ENCODE peak calls at places on chromosomes 13 and 19, in eight cellular contexts. S, B, E, O, N, D, X and H are unnamed samples.

GRCh38 chr13:114134111-114134943 is 1.9 kb upstream of the RASA3 start:
- DNase-seq in S (no peak), N (peak; percentile 70), E (no peak), O (no peak), B (peak; percentile 30), X (no peak), D (no peak), H (peak; percentile 45)

GRCh38 chr13:84431646-84432045 is 549.4 kb upstream of the SLITRK1 start:
- DNase-seq in N (no peak), D (no peak), S (no peak), E (no peak), B (no peak), O (no peak), X (peak; percentile 50), H (no peak)

GRCh38 chr13:101417043-101417406 is 717 bp upstream of the NALCN start:
- DNase-seq in X (peak; percentile 67), S (no peak), B (no peak), D (no peak), O (no peak), E (no peak), N (no peak), H (peak; percentile 84)

GRCh38 chr13:77579971-77580370 is 44.5 kb downstream of the SCEL start:
- DNase-seq in E (no peak), O (no peak), D (no peak), S (no peak), X (no peak), N (no peak), B (no peak), H (peak; percentile 98)

GRCh38 chr13:51249767-51250741 is 27.9 kb downstream of the FAM124A start:
- DNase-seq in O (no peak), X (no peak), S (no peak), B (no peak), D (no peak), N (no peak), E (no peak), H (peak; percentile 11)

GRCh38 chr13:48831248-48831647 is 144.5 kb upstream of the FNDC3A start:
- DNase-seq in E (no peak), X (no peak), S (no peak), N (no peak), B (no peak), O (no peak), D (no peak), H (no peak)

GRCh38 chr13:36297259-36297599 is 385 bp downstream of the CCDC169 start:
- DNase-seq in O (no peak), S (no peak), E (no peak), X (peak; percentile 51), B (no peak), N (no peak), D (no peak), H (no peak)

GRCh38 chr19:16402076-16402475 is 69.7 kb downstream of the EPS15L1 start:
- DNase-seq in X (no peak), B (no peak), N (no peak), O (no peak), D (no peak), E (no peak), S (no peak), H (no peak)

GRCh38 chr19:13097331-13098258 is 5.1 kb downstream of the LYL1 start:
- DNase-seq in X (no peak), E (no peak), O (no peak), B (peak; percentile 58), D (no peak), N (peak; percentile 88), S (no peak), H (no peak)

GRCh38 chr19:5547881-5548280 is 19.9 kb downstream of the TINCR start:
- DNase-seq in E (no peak), D (no peak), X (peak; percentile 52), O (no peak), N (no peak), B (peak; percentile 63), S (no peak), H (peak; percentile 92)

GRCh38 chr19:34120846-34121639 is 51.3 kb upstream of the LSM14A start:
- DNase-seq in N (no peak), E (peak; percentile 12), B (peak; percentile 77), O (no peak), X (peak; percentile 60), D (peak; percentile 7), S (peak; percentile 31), H (no peak)

GRCh38 chr13:48801255-48801654 is 147.5 kb downstream of the CYSLTR2 start:
- DNase-seq in X (peak; percentile 45), D (no peak), N (no peak), S (no peak), O (no peak), B (no peak), E (no peak), H (no peak)

GRCh38 chr19:28103916-28104315 is 1109.0 kb downstream of the UQCRFS1 start:
- DNase-seq in B (no peak), X (no peak), D (no peak), E (no peak), S (no peak), N (no peak), O (peak; percentile 48), H (no peak)

GRCh38 chr13:106230450-106230849 is 305.0 kb downstream of the EFNB2 start:
- DNase-seq in O (no peak), X (peak; percentile 4), D (no peak), N (no peak), B (no peak), S (no peak), E (no peak), H (no peak)

GRCh38 chr19:17681505-17682125 is 6.5 kb downstream of the UNC13A start:
- DNase-seq in X (peak; percentile 60), B (peak; percentile 59), O (no peak), N (peak; percentile 87), E (no peak), D (no peak), S (no peak), H (no peak)

GRCh38 chr19:14318873-14319272 is 62.4 kb upstream of the ADGRE5 start:
- DNase-seq in E (no peak), S (no peak), N (no peak), O (no peak), B (peak; percentile 40), D (no peak), X (no peak), H (no peak)

GRCh38 chr19:53980553-53981407 is 10.7 kb upstream of the CACNG6 start:
- DNase-seq in B (no peak), X (peak; percentile 96), D (no peak), E (no peak), O (no peak), S (no peak), N (no peak), H (no peak)

GRCh38 chr13:87669379-87669978 is 1.7 kb upstream of the SLITRK5 start:
- DNase-seq in E (no peak), D (no peak), N (no peak), O (no peak), S (no peak), B (peak; percentile 19), X (peak; percentile 6), H (peak; percentile 17)

GRCh38 chr19:45637890-45638667 is 1.1 kb downstream of the EML2 start:
- DNase-seq in N (no peak), X (peak; percentile 32), O (no peak), E (no peak), D (no peak), S (no peak), B (no peak), H (no peak)